ENCODE peak calls at places on chromosomes 11 and 22, in five cellular contexts. One of them, this sample, is unnamed.

GRCh38 chr22:30178180-30179126 is 68.1 kb downstream of the LIF start:
- DNase-seq in Calu3: no peak
- DNase-seq in spleen: no peak
- DNase-seq in transverse colon: no peak
- DNase-seq in GM20000: no peak
- DNase-seq in this sample: no peak

GRCh38 chr11:95700471-95700817 is 89.1 kb downstream of the FAM76B start:
- DNase-seq in spleen: no peak
- DNase-seq in GM20000: no peak
- DNase-seq in Calu3: no peak
- DNase-seq in transverse colon: no peak
- DNase-seq in this sample: no peak

GRCh38 chr11:46363031-46363407 is 15.8 kb downstream of the DGKZ start:
- DNase-seq in GM20000: no peak
- DNase-seq in Calu3: peak; percentile 83
- DNase-seq in spleen: peak; percentile 90
- DNase-seq in transverse colon: no peak
- DNase-seq in this sample: peak; percentile 47

GRCh38 chr11:10493041-10493663 is 38.1 kb downstream of the AMPD3 start:
- DNase-seq in GM20000: no peak
- DNase-seq in transverse colon: no peak
- DNase-seq in Calu3: no peak
- DNase-seq in spleen: no peak
- DNase-seq in this sample: no peak

GRCh38 chr11:111797145-111797581 is 31.0 kb upstream of the PPP2R1B start:
- DNase-seq in spleen: no peak
- DNase-seq in GM20000: peak; percentile 14
- DNase-seq in transverse colon: peak; percentile 12
- DNase-seq in Calu3: peak; percentile 4
- DNase-seq in this sample: peak; percentile 25

GRCh38 chr11:864928-865327 is 22.3 kb downstream of the TSPAN4 start:
- DNase-seq in transverse colon: no peak
- DNase-seq in GM20000: no peak
- DNase-seq in Calu3: no peak
- DNase-seq in spleen: no peak
- DNase-seq in this sample: no peak

GRCh38 chr11:44765026-44765595 is 38.3 kb downstream of the TSPAN18 start:
- DNase-seq in GM20000: no peak
- DNase-seq in transverse colon: no peak
- DNase-seq in spleen: no peak
- DNase-seq in Calu3: no peak
- DNase-seq in this sample: no peak

GRCh38 chr11:124669193-124669592 is 4.3 kb downstream of the SIAE start:
- DNase-seq in spleen: no peak
- DNase-seq in GM20000: peak; percentile 73
- DNase-seq in transverse colon: peak; percentile 35
- DNase-seq in Calu3: peak; percentile 51
- DNase-seq in this sample: peak; percentile 25

GRCh38 chr22:31995046-31995445 is 48.0 kb upstream of the SLC5A1 start:
- DNase-seq in transverse colon: no peak
- DNase-seq in GM20000: no peak
- DNase-seq in Calu3: no peak
- DNase-seq in spleen: no peak
- DNase-seq in this sample: no peak
- TF ChIP-seq CTCF in transverse colon: no peak
- TF ChIP-seq CTCF in GM20000: no peak
- TF ChIP-seq CTCF in Calu3: peak; percentile 35
- TF ChIP-seq CTCF in spleen: no peak
- TF ChIP-seq CTCF in this sample: peak; percentile 56

GRCh38 chr22:21947040-21948014 is 5.3 kb downstream of the PPM1F start:
- DNase-seq in transverse colon: no peak
- DNase-seq in spleen: peak; percentile 64
- DNase-seq in Calu3: no peak
- DNase-seq in GM20000: no peak
- DNase-seq in this sample: peak; percentile 58

GRCh38 chr22:21949569-21949918 is 3.1 kb downstream of the PPM1F start:
- DNase-seq in GM20000: no peak
- DNase-seq in Calu3: no peak
- DNase-seq in transverse colon: no peak
- DNase-seq in spleen: peak; percentile 74
- DNase-seq in this sample: no peak

GRCh38 chr22:21949948-21950347 is 2.7 kb downstream of the PPM1F start:
- DNase-seq in spleen: peak; percentile 64
- DNase-seq in transverse colon: no peak
- DNase-seq in GM20000: no peak
- DNase-seq in Calu3: no peak
- DNase-seq in this sample: no peak

GRCh38 chr22:21948824-21949568 is 3.7 kb downstream of the PPM1F start:
- DNase-seq in Calu3: no peak
- DNase-seq in GM20000: no peak
- DNase-seq in spleen: peak; percentile 64
- DNase-seq in transverse colon: no peak
- DNase-seq in this sample: no peak

GRCh38 chr22:21948390-21948789 is 4.3 kb downstream of the PPM1F start:
- DNase-seq in Calu3: no peak
- DNase-seq in GM20000: no peak
- DNase-seq in spleen: peak; percentile 63
- DNase-seq in transverse colon: no peak
- DNase-seq in this sample: no peak
- TF ChIP-seq CTCF in Calu3: no peak
- TF ChIP-seq CTCF in GM20000: no peak
- TF ChIP-seq CTCF in spleen: no peak
- TF ChIP-seq CTCF in transverse colon: no peak
- TF ChIP-seq CTCF in this sample: no peak

GRCh38 chr11:70505331-70505731 is 107.0 kb downstream of the CTTN start:
- DNase-seq in GM20000: no peak
- DNase-seq in Calu3: no peak
- DNase-seq in transverse colon: no peak
- DNase-seq in spleen: peak; percentile 54
- DNase-seq in this sample: no peak
- TF ChIP-seq CTCF in GM20000: no peak
- TF ChIP-seq CTCF in Calu3: no peak
- TF ChIP-seq CTCF in transverse colon: no peak
- TF ChIP-seq CTCF in spleen: no peak
- TF ChIP-seq CTCF in this sample: no peak

DNA sequence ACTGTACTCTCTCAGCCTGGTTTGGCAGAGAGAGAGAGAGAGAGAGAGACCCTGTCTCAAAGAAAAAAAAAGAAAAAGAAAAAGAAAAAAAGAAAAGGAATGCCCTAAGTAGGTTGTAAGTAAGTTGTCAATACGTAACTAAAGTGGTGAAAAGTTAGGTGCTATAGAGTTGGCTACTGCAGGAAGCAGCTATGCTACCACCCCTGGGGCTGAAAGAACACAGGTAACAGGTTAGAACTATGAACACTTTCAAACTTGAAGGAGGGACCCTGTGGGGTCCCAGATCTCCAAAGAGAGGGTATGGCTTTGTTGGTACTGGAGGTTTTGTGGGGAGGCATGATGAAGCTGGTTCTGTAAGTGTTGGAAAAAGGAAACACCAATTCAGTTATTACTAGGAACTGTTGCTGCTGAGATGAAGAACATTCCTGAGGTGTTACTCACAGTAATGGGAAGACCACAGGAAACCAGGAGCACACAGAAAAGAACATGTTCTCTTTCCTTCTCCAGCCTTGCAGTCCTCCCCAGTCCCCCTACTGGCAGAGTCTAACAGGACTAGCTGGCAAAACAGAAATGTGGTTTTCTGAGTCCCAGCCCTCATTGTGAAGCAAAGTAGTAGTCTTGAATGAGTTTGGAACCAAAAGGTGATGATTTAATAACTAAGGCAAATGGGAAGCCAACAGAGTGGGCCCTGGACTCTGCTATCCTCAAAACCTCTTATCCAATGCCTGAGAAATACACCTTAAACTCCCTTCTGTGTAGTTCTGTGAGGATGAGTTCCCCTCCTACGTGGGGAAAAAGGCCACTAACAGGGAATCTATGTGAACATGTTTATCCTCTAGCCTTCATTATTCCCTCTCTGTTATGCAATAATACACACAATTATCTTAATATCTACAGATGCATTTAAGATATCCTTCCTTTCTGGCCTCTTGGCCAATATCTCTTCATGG is 427.0 kb upstream of the DDI1 start:
- DNase-seq in spleen: no peak
- DNase-seq in transverse colon: no peak
- DNase-seq in Calu3: peak; percentile 50
- DNase-seq in GM20000: no peak
- DNase-seq in this sample: peak; percentile 94
- TF ChIP-seq CTCF in spleen: no peak
- TF ChIP-seq CTCF in transverse colon: no peak
- TF ChIP-seq CTCF in Calu3: peak; percentile 46
- TF ChIP-seq CTCF in GM20000: peak; percentile 5
- TF ChIP-seq CTCF in this sample: peak; percentile 84

GRCh38 chr11:34890089-34890488 is 26.1 kb downstream of the APIP start:
- DNase-seq in spleen: no peak
- DNase-seq in transverse colon: no peak
- DNase-seq in GM20000: no peak
- DNase-seq in Calu3: no peak
- DNase-seq in this sample: no peak
- TF ChIP-seq CTCF in spleen: no peak
- TF ChIP-seq CTCF in transverse colon: peak; percentile 58
- TF ChIP-seq CTCF in GM20000: no peak
- TF ChIP-seq CTCF in Calu3: no peak
- TF ChIP-seq CTCF in this sample: peak; percentile 69

DNA sequence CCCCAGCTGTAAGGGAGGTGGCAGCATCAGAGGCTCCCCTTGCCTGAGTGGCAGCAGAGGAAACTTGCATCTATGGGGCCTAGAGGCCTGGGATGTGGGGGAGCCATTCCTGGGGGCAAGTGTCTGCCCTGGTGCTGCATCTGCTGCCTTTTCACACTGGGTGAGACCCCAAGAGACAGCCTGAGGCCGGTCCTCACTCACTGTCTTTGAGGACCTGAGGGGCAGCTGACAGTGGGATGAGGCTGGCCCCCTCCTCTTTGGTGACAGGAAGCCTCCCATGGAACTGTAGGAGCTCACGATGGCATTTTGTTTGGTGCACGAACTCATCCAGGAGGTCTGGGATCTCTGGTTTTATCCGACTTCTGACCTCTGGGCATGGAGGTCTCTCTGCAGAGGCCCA is 82.2 kb upstream of the PRODH start:
- DNase-seq in Calu3: no peak
- DNase-seq in GM20000: no peak
- DNase-seq in transverse colon: no peak
- DNase-seq in spleen: no peak
- DNase-seq in this sample: no peak
- TF ChIP-seq CTCF in Calu3: no peak
- TF ChIP-seq CTCF in GM20000: no peak
- TF ChIP-seq CTCF in transverse colon: no peak
- TF ChIP-seq CTCF in spleen: no peak
- TF ChIP-seq CTCF in this sample: no peak